ENCODE peak calls at places on chromosome 17, in four cellular contexts. E is HEK293T, B is RPMI8226, Z is A549. J is an unnamed sample.

GRCh38 chr17:46035112-46035818 is 36.2 kb downstream of the STH start:
- DNase-seq in E (no peak), B (no peak), Z (no peak), J (peak)

GRCh38 chr17:5592382-5592781 is 8.1 kb upstream of the NLRP1 start:
- DNase-seq in B (peak), E (peak), Z (peak), J (peak)

GRCh38 chr17:76268015-76268749 is 3.0 kb downstream of the UBALD2 start:
- DNase-seq in E (no peak), Z (no peak), B (no peak), J (peak)

GRCh38 chr17:61009619-61010018 is 332.0 kb downstream of the BCAS3 start:
- DNase-seq in Z (no peak), E (no peak), B (peak), J (peak)

GRCh38 chr17:36657763-36658490 is 56.5 kb downstream of the MRM1 start:
- DNase-seq in B (no peak), E (peak), Z (no peak), J (no peak)

GRCh38 chr17:43026610-43027009 is 1.6 kb downstream of the RND2 start:
- DNase-seq in E (no peak), Z (no peak), B (no peak), J (no peak)

GRCh38 chr17:68175905-68176304 is 71.9 kb upstream of the AMZ2 start:
- DNase-seq in Z (no peak), E (no peak), B (no peak), J (no peak)

GRCh38 chr17:63950940-63951907 is 19.1 kb upstream of the CD79B start:
- DNase-seq in E (no peak), B (peak), Z (peak), J (peak)

GRCh38 chr17:69228576-69228975 is at the start of gene ABCA10:
- DNase-seq in Z (no peak), B (no peak), E (no peak), J (no peak)

GRCh38 chr17:73690581-73691135 is 46.4 kb upstream of the SDK2 start:
- DNase-seq in B (no peak), Z (peak), E (peak), J (no peak)

GRCh38 chr17:42121066-42121769 is at the start of gene KAT2A:
- DNase-seq in Z (peak), E (peak), B (peak), J (peak)

GRCh38 chr17:40349477-40350409 is 14.8 kb downstream of the GJD3 start:
- DNase-seq in E (no peak), B (no peak), Z (no peak), J (no peak)

GRCh38 chr17:50944054-50944901 is 78.1 kb upstream of the TOB1 start:
- DNase-seq in E (peak), Z (peak), B (peak), J (peak)